ENCODE peak calls at places on chromosomes 16 and 17, in four cellular contexts. F is esophagus muscularis mucosa, L is adrenal gland, I is uterus. N is an unnamed sample. For H3K36me3, the result is how much of the 10 kb centered on the place peaks cover.

GRCh38 chr16:15970743-15971434 is 21.5 kb downstream of the ABCC1 start:
- DNase-seq in F (no peak), L (no peak), I (no peak), N (no peak)

GRCh38 chr16:68590201-68590994 is 51.3 kb downstream of the ZFP90 start:
- DNase-seq in I (peak), L (peak), F (no peak), N (no peak)

GRCh38 chr17:65139045-65139764 is 2.0 kb downstream of the RGS9 start:
- DNase-seq in I (no peak), F (no peak), L (no peak), N (no peak)

GRCh38 chr16:70589998-70590471 is 56.3 kb upstream of the IL34 start:
- DNase-seq in I (peak), L (no peak), F (no peak), N (no peak)

GRCh38 chr16:87014112-87014511 is 303.1 kb downstream of the C16orf95 start:
- DNase-seq in F (no peak), I (no peak), L (no peak), N (no peak)

GRCh38 chr16:24289301-24289700 is 33.2 kb downstream of the CACNG3 start:
- DNase-seq in L (no peak), I (no peak), F (no peak), N (no peak)

GRCh38 chr16:69187891-69188451 is 1.0 kb downstream of the SNTB2 start:
- DNase-seq in L (peak), F (no peak), I (peak), N (no peak)

GRCh38 chr17:54968954-54969400 is 412 bp downstream of the STXBP4 start:
- DNase-seq in L (peak), I (no peak), F (no peak), N (no peak)

GRCh38 chr16:2710021-2710710 is 9.9 kb downstream of the PRSS27 start:
- DNase-seq in I (no peak), F (no peak), L (no peak), N (no peak)

GRCh38 chr16:5176505-5176904 is 78.9 kb upstream of the EEF2KMT start:
- DNase-seq in I (no peak), L (no peak), F (no peak), N (no peak)

GRCh38 chr16:53773150-53773846 is 69.3 kb downstream of the FTO start:
- DNase-seq in F (no peak), I (no peak), L (peak), N (no peak)

GRCh38 chr17:1447061-1447460 is 9.0 kb downstream of the CRK start:
- DNase-seq in I (no peak), L (peak), F (no peak), N (no peak)

GRCh38 chr17:16977932-16978331 is 6.0 kb upstream of the TNFRSF13B start:
- DNase-seq in L (no peak), I (no peak), F (peak), N (no peak)

GRCh38 chr17:50184611-50185398 is 16.6 kb downstream of the COL1A1 start:
- DNase-seq in L (no peak), F (no peak), I (peak), N (no peak)

DNA sequence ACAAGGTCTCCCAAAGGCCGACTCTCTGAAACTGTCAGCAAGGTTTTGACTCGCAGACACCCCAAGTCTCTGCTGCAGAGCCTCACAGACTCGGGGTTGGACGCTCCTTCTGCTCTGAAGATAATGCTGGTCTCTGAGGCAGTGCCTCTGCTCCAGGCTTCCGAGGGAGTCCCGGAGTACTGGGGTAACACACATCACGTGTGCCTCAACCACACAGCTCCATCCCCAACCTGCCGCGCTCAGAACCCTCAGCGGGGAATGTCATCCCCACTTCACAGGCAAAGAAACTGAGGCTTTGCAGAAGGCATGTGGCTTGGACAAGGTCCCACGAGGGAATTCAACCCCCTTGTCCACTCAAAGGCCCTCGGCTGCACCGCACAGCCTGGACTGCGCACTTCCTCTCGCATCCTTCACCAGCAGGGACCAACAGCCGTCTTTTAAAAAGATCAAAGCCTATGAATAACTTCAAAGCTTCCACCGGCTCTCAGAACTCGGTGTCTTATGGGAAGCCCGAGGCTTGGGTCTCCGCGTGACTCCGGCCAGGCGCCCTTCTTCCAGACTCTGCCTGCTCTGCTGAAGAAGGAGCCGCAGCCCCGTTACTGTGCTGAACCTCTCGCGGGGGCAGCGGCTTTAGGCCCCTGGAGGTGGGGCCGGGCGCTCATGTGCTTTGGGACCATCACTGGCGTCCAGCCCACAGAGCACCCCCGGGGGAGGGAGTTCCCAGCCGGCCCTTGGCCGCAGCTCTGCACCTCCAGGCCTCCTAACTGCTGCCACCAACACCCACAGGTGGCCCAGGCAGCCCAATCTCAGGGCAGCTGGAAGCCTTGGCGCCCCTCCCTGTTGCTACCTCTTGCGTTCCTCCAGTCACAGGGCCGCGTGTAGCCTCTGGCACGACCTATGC is 2.2 kb downstream of the TMEM204 start:
- DNase-seq in F (no peak), I (no peak), L (no peak), N (no peak)
- H3K4me3 ChIP-seq in F (peak), I (peak), L (no peak), N (peak)

DNA sequence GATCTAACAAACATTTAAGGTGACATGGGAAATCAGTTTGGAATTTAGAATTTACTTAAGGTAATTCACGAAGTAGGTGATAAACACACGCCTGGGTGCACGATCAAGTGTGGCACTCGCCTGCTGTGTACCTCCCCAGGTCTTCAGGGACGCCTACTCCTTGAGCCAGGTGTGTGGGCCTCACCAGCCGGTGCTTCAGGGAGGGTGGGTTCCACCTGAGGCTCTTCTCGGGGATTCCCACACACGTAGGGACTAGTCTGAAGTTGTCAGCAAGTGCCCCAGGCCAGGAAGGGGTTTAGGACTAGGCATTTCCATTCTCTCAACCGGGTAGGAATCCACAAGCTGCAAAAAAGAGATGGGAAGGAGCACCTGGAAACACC is 9.8 kb upstream of the NAT9 start:
- DNase-seq in L (no peak), F (no peak), I (no peak), N (no peak)
- TF ChIP-seq POLR2A in L (no peak), F (no peak), I (no peak), N (no peak)

DNA sequence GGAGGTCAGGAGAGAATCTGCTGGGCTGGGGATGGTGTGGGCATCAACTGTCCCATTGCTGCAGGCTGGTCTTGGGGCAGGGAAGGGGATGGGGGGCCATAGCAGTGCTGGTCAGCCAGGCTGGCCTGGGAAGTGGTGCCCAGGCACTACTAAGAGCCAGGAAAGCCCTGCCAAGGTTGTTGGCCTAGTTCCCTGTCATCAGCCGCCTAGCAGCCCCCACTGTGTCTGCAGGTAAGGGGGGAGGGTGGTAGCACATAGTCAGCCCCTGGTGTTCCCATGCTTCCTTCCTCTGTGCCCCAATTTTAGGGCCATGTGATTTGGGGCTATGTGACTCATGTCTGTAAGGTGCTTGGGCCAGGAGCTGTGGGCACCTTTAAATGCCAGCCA is 17.8 kb downstream of the GJD3 start:
- DNase-seq in L (no peak), I (no peak), F (no peak), N (no peak)
- H3K36me3 ChIP-seq in L (under half), I (under half), F (under half), N (under half)

GRCh38 chr17:8155341-8156173 is 3.4 kb upstream of the PER1 start:
- DNase-seq in L (peak), I (no peak), F (no peak), N (no peak)

GRCh38 chr17:8153550-8153956 is 1.3 kb upstream of the PER1 start:
- DNase-seq in F (peak), I (peak), L (peak), N (peak)

GRCh38 chr17:8154608-8155152 is 2.5 kb upstream of the PER1 start:
- DNase-seq in F (no peak), L (no peak), I (no peak), N (no peak)

GRCh38 chr17:8152981-8153549 is 861 bp upstream of the PER1 start:
- DNase-seq in L (peak), F (no peak), I (no peak), N (no peak)

DNA sequence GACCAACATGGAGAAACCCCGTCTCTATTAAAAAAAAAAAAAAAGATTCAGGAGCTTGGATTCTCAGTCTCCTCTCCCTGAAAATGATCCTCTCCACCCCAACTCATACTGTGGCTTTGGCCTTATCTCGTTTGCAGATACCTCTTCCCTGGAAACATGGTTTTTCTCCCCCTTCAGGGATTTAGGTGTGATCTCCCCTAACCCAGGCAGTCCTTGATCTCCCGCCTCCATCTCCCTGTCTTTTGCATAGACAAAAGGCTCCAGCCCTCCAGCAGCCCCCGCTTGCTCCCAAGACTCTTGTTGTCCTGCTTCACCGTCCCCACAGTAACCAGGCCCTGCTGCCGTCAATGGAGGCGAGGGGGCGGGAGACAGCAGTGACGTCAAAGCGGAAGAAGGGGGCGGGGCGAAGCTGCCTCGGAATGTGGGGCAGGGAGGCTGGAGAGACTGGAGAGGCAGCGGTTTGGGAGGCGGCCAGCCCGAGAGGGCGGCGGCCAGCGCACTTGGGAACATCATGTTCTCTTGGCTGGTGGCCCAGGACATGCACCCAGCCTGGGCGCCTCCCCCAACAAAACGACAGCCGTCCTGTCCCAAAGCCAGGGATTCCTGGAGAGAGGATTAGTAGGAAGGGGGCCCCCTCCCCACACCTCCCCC is 1.9 kb upstream of the PER1 start:
- DNase-seq in L (peak), I (peak), F (peak), N (no peak)
- H3K4me3 ChIP-seq in L (no peak), I (peak), F (peak), N (peak)

GRCh38 chr17:18087610-18088491 is at the start of gene DRG2:
- DNase-seq in I (peak), F (peak), L (peak), N (no peak)
- TF ChIP-seq POLR2A in I (no peak), F (no peak), L (peak), N (peak)

GRCh38 chr16:77871932-77872331 is 83.6 kb downstream of the VAT1L start:
- DNase-seq in L (no peak), I (no peak), F (no peak), N (no peak)
- H3K36me3 ChIP-seq in L (under half), I (under half), F (under half), N (under half)

GRCh38 chr17:58248955-58249269 is 10.5 kb downstream of the LPO start:
- DNase-seq in L (no peak), I (no peak), F (no peak), N (no peak)
- H3K4me3 ChIP-seq in L (no peak), I (peak), F (peak), N (peak)

DNA sequence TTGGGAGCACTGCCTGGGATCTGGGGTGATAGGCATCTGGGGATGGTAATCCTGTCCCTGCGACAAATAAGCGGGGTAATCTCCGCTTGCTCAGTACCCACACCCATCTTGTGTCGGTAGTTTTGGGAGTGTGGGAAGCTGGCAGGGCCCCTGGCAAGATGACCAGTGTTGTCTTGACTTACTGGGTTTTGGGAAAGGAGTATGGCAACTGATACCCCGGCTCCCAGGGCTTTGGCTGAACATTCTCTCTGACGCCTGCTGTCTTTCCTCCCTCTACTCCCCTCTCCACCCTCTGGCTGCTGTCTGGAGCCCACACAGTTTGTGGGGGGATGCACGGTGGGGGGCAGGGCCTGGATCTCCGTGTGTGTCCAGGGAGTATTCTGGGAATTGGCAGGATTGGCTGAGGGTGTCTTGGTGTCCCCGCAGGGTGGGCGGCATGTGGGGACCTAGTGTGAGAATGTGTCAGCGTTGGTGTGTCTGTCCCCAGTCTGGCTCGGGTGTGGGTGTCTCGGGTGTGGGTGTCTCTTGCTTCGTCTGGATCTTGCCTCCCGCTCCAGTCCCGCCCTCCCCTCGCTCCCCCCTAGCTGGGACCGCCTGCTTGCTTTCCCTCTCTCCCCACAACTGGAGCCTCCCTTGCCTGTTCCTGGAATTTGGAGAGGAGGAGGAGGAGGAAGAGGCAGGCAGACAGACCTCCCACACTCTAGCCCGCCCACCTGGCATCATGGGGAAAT is 12.0 kb downstream of the RARA start:
- DNase-seq in L (no peak), F (no peak), I (peak), N (peak)
- TF ChIP-seq POLR2A in L (no peak), F (no peak), I (peak), N (peak)

GRCh38 chr17:77497578-77497934 is 356.8 kb downstream of the SEC14L1 start:
- DNase-seq in I (peak), L (no peak), F (no peak), N (no peak)

GRCh38 chr17:77495575-77495974 is 354.8 kb downstream of the SEC14L1 start:
- DNase-seq in F (no peak), I (no peak), L (no peak), N (no peak)

GRCh38 chr17:77494664-77495435 is 354.1 kb downstream of the SEC14L1 start:
- DNase-seq in F (no peak), I (peak), L (peak), N (no peak)

GRCh38 chr17:77496831-77497577 is 356.2 kb downstream of the SEC14L1 start:
- DNase-seq in L (no peak), F (no peak), I (peak), N (no peak)

GRCh38 chr17:77496401-77496801 is 355.6 kb downstream of the SEC14L1 start:
- DNase-seq in I (no peak), L (no peak), F (no peak), N (no peak)
- H3K36me3 ChIP-seq in I (under half), L (under half), F (half or more), N (under half)

GRCh38 chr16:85028638-85029412 is 1.2 kb downstream of the KIAA0513 start:
- DNase-seq in L (peak), I (peak), F (no peak), N (no peak)

GRCh38 chr16:85027968-85028637 is 508 bp downstream of the KIAA0513 start:
- DNase-seq in L (no peak), I (no peak), F (no peak), N (no peak)

GRCh38 chr16:85029413-85029794 is 1.8 kb downstream of the KIAA0513 start:
- DNase-seq in F (no peak), I (peak), L (peak), N (no peak)

GRCh38 chr16:85031451-85031850 is 3.9 kb downstream of the KIAA0513 start:
- DNase-seq in L (no peak), I (no peak), F (no peak), N (no peak)

GRCh38 chr16:85029981-85030381 is 2.4 kb downstream of the KIAA0513 start:
- DNase-seq in I (peak), F (no peak), L (peak), N (peak)
- H3K4me3 ChIP-seq in I (no peak), F (peak), L (no peak), N (peak)

N was measured in vagina.